ENCODE peak calls at places on chromosomes 3 and 15, in five cellular contexts. L is Peyer's patch, D is right lobe of liver, W is H54, A is GM12878. C is an unnamed sample.

GRCh38 chr15:69469467-69470191 is 17.0 kb downstream of the RPLP1 start:
- DNase-seq in L (no peak), D (peak), W (peak), A (no peak), C (no peak)

GRCh38 chr15:41115652-41116115 is 396 bp downstream of the INO80 start:
- DNase-seq in L (peak), D (peak), W (peak), A (no peak), C (peak)

GRCh38 chr15:34850121-34850520 is 54.8 kb upstream of the ACTC1 start:
- DNase-seq in L (no peak), D (peak), W (no peak), A (no peak), C (no peak)

GRCh38 chr3:193769437-193769836 is 176.4 kb downstream of the OPA1 start:
- DNase-seq in L (no peak), D (no peak), W (no peak), A (no peak), C (no peak)

GRCh38 chr3:192636517-192637444 is 90.6 kb downstream of the FGF12 start:
- DNase-seq in L (no peak), D (no peak), W (no peak), A (no peak), C (no peak)

GRCh38 chr3:154967090-154967489 is 113.0 kb upstream of the MME start:
- DNase-seq in L (no peak), D (no peak), W (no peak), A (no peak), C (no peak)

GRCh38 chr3:122103821-122104514 is 48.8 kb downstream of the CD86 start:
- DNase-seq in L (no peak), D (no peak), W (no peak), A (no peak), C (no peak)

GRCh38 chr15:40456299-40456712 is 14.5 kb upstream of the CHST14 start:
- DNase-seq in L (no peak), D (no peak), W (no peak), A (no peak), C (no peak)

GRCh38 chr15:29058903-29059539 is 173.2 kb downstream of the APBA2 start:
- DNase-seq in L (no peak), D (no peak), W (no peak), A (no peak), C (no peak)

GRCh38 chr15:79844221-79844620 is 52.6 kb downstream of the MTHFS start:
- DNase-seq in L (no peak), D (no peak), W (no peak), A (no peak), C (no peak)

DNA sequence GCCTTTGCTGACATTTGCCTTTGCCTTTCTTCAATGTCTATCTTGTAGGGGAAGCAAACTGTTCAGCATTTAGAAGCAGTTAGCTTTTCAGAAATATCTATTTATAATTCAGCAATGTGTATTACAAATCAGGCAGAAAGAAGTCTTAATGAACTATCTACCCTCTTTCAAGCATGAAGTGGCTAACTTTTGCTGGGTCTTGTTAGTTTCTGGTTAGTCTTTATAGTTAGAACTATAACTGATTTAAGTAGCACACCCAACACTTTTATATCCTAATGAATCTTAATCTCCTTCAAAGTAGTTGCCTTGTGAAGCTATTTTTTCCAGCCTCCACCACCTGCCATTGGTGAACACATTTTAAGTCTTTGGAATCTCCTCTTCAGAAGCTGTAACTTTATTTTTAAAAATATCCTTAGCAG is 13.3 kb downstream of the CCNL1 start:
- DNase-seq in L (no peak), D (no peak), W (no peak), A (no peak), C (no peak)
- TF ChIP-seq POLR2A in L (no peak), D (no peak), W (no peak), A (no peak), C (no peak)

GRCh38 chr3:12968541-12968940 is 104.7 kb downstream of the IQSEC1 start:
- DNase-seq in L (no peak), D (no peak), W (no peak), A (no peak), C (no peak)

GRCh38 chr3:12965999-12966846 is 107.0 kb downstream of the IQSEC1 start:
- DNase-seq in L (no peak), D (no peak), W (no peak), A (no peak), C (no peak)

GRCh38 chr3:12966847-12967750 is 106.1 kb downstream of the IQSEC1 start:
- DNase-seq in L (no peak), D (no peak), W (no peak), A (no peak), C (no peak)

GRCh38 chr3:12969487-12969886 is 103.7 kb downstream of the IQSEC1 start:
- DNase-seq in L (no peak), D (no peak), W (no peak), A (no peak), C (no peak)

DNA sequence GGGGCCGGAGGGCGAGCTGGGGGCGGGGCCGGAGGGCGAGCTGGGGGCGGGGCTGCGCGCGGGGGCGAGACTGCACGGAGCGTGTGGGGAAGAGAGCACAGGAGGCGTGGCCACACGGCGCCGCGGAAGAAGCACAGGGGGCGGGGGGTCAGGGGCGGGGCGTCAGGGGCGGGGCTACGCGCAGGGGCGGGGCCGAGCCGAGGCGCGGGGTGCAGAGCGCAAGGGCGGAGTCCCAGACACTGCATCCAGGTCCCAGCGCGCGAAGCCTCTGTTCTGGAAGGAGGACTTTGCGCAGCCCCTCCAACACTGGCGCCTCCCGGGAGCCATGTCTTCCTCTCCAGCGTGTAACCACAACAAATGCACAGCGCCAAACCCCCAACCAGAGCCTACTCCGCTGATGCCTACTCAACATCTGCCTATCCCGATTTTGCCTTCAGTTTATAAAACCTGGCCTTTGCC is 105.4 kb downstream of the IQSEC1 start:
- DNase-seq in L (peak), D (peak), W (peak), A (no peak), C (peak)
- TF ChIP-seq POLR2A in L (no peak), D (no peak), W (peak), A (no peak), C (peak)

DNA sequence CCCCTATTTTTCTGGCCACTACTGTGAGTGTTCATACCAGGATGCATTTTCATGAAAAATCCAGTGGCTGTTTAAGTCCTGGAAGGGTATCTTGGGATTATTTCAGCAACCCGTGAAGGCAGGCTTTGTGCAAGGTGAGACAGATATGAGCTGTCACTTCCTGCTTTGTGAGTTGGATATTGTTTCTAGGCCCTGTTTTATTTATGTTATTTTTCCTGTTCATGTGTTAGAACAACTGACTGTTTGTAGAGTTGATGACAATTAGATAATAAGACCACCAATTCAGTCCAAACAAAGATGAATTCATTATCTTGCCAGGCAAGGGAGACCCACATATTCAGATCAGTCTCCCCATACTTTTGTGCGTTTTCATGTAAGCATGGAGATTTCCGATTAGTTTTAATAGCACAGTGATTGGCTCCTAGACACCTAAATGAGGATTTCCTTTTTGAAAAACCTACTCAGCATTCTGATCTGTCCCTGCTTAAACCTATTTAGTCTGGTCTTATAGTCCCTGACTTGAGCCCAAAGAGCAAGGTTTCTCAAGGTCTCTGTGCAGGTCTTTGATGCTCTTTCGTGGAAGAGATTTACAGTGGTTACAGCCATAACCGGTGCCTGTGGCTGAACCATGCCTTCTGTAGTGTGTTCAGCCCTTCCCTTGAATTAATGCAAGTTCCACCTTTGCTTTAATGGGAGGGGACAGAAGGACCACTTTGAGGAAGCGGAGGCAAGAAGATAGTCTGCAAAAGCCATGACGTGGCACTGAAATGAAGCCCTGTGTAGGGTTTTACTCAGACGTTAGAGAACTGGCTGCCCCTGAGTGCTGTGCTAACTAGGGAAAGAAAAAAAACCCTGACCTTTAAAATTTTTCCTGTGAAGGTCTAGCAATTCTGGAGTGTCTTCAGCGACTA is 42.8 kb downstream of the ZBTB38 start:
- DNase-seq in L (peak), D (no peak), W (no peak), A (no peak), C (no peak)
- TF ChIP-seq POLR2A in L (no peak), D (no peak), W (no peak), A (peak), C (no peak)

DNA sequence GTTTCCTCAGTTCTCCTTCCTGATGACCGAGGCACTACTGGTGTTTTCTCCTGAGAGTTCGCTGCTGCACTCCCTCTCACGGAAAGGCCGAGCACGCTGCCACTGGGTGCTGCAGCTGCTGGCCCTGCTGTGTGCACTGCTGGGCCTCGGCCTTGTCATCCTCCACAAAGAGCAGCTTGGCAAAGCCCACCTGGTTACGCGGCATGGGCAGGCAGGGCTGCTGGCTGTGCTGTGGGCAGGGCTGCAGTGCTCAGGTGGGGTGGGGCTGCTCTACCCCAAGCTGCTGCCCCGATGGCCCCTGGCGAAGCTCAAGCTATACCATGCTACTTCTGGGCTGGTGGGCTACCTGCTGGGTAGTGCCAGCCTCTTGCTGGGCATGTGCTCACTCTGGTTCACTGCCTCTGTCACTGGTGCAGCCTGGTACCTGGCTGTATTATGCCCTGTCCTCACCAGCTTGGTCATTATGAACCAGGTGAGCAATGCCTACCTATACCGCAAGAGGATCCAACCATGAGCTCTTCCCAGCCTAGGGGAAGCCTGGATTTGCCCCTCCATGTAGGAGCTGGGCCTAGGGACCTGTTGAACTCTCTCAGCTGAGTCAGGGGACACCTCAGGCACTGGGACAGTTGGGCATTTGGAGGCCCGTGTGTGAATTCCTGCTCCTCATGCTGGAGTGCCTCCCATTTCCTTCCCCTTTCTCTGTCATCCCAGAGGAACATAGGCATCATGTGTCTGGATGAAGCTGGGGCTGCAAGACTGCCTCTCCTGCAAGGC is 2.8 kb downstream of the CYB561D2 start:
- DNase-seq in L (no peak), D (no peak), W (no peak), A (no peak), C (no peak)
- TF ChIP-seq POLR2A in L (no peak), D (no peak), W (no peak), A (peak), C (no peak)

DNA sequence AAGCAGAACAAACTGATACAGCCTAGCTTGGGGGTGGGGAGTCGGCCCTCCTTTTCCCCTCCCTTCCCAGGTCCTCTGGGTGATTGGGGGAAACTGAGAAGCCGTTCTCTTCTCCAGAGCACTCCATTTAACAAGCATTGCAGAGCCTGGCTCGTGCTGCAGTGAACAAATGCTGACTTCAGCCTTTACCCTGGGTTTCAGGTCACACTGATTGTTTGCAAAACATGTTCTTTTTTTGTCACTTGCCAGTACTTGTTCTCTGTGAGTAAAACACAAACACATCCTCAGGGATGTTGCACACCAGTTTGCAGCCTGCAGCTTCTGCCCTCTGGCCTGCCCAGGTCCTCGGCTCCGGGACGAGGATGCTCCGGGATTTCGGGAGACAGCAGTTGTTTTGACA is 132.8 kb downstream of the PGPEP1L start:
- DNase-seq in L (no peak), D (no peak), W (no peak), A (no peak), C (no peak)
- TF ChIP-seq POLR2A in L (no peak), D (no peak), W (no peak), A (no peak), C (no peak)

DNA sequence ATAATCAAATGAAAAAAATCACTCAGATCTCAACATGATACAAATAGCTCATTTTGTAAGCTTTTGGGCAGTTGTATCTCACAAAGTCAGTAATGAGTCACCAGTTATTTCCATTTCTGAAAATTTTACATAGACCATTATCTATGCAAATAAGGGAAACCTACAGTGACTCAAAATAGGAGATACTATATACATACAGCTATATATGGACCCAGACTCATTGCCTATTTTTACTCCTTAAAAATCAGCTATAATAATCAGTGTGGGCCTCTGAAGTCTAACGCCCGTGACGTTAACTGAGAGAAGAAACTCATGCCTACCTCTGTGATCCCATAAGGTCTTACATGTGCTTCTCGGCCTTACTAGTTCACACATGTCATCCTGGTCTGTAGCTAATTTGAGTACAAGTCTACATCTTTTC is 31.6 kb downstream of the LRIG1 start:
- DNase-seq in L (no peak), D (no peak), W (no peak), A (peak), C (no peak)
- TF ChIP-seq POLR2A in L (no peak), D (no peak), W (no peak), A (no peak), C (no peak)